ENCODE peak calls at places on chromosomes 13 and 19, in four cellular contexts. T is AG09309, A is HEK293T, I is fibroblast of the conjunctiva. U is an unnamed sample.

GRCh38 chr19:17246681-17247425 is 1.1 kb upstream of the NR2F6 start:
- DNase-seq in T (no peak), A (no peak), I (no peak), U (no peak)

GRCh38 chr13:51849145-51850101 is 4.4 kb upstream of the TMEM272 start:
- DNase-seq in I (no peak), T (no peak), A (peak; percentile 74), U (no peak)

GRCh38 chr13:47188802-47189201 is 291.9 kb upstream of the HTR2A start:
- DNase-seq in A (no peak), T (peak; percentile 63), I (peak; percentile 21), U (peak; percentile 51)

GRCh38 chr19:54124393-54124792 is 8.8 kb downstream of the PRPF31 start:
- DNase-seq in T (no peak), I (no peak), A (no peak), U (no peak)

GRCh38 chr19:54162884-54163283 is 3.4 kb upstream of the LENG1 start:
- DNase-seq in T (no peak), A (no peak), I (no peak), U (no peak)

GRCh38 chr13:61884830-61885229 is 469.2 kb upstream of the PCDH20 start:
- DNase-seq in A (no peak), T (no peak), I (no peak), U (no peak)

GRCh38 chr13:102642475-102642874 is 45.7 kb downstream of the TPP2 start:
- DNase-seq in T (no peak), I (no peak), A (no peak), U (no peak)

GRCh38 chr13:61770697-61771096 is 355.0 kb upstream of the PCDH20 start:
- DNase-seq in I (no peak), T (no peak), A (no peak), U (no peak)

U was measured in HFF-Myc.